ENCODE peak calls at places on chromosomes 4 and X, in nine cellular contexts. One of them, this sample, is unnamed.
A peak's percentile ranks its signal among the peaks of the same experiment; 100 is the strongest.

GRCh38 chr4:81084624-81085023 is 54.1 kb downstream of the BMP3 start:
- DNase-seq in activated gamma-delta T cell treated with Interleukin-2 at 50 U/mL for 16 hours: no peak
- DNase-seq in Daoy: no peak
- DNase-seq in T follicular helper cell: no peak
- DNase-seq in A549: no peak
- DNase-seq in M059J: no peak
- DNase-seq in sciatic nerve: no peak
- DNase-seq in AG09309: no peak
- DNase-seq in gastrocnemius medialis: no peak
- DNase-seq in this sample: no peak

GRCh38 chr4:122783301-122784215 is 43.1 kb upstream of the FGF2 start:
- DNase-seq in activated gamma-delta T cell treated with Interleukin-2 at 50 U/mL for 16 hours: no peak
- DNase-seq in sciatic nerve: no peak
- DNase-seq in M059J: peak; percentile 96
- DNase-seq in A549: peak; percentile 76
- DNase-seq in Daoy: peak; percentile 80
- DNase-seq in AG09309: peak; percentile 90
- DNase-seq in T follicular helper cell: no peak
- DNase-seq in gastrocnemius medialis: peak; percentile 23
- DNase-seq in this sample: peak; percentile 1

GRCh38 chrX:69568828-69569227 is 47.1 kb upstream of the EDA start:
- DNase-seq in AG09309: no peak
- DNase-seq in A549: no peak
- DNase-seq in M059J: no peak
- DNase-seq in sciatic nerve: no peak
- DNase-seq in T follicular helper cell: no peak
- DNase-seq in activated gamma-delta T cell treated with Interleukin-2 at 50 U/mL for 16 hours: no peak
- DNase-seq in Daoy: no peak
- DNase-seq in gastrocnemius medialis: no peak
- DNase-seq in this sample: no peak

GRCh38 chrX:103183912-103184311 is 31.0 kb upstream of the BEX4 start:
- DNase-seq in AG09309: no peak
- DNase-seq in Daoy: no peak
- DNase-seq in activated gamma-delta T cell treated with Interleukin-2 at 50 U/mL for 16 hours: no peak
- DNase-seq in T follicular helper cell: no peak
- DNase-seq in sciatic nerve: no peak
- DNase-seq in A549: no peak
- DNase-seq in gastrocnemius medialis: no peak
- DNase-seq in M059J: no peak
- DNase-seq in this sample: no peak

GRCh38 chr4:101366331-101366730 is 19.0 kb upstream of the PPP3CA start:
- DNase-seq in Daoy: no peak
- DNase-seq in sciatic nerve: no peak
- DNase-seq in AG09309: no peak
- DNase-seq in A549: no peak
- DNase-seq in T follicular helper cell: no peak
- DNase-seq in gastrocnemius medialis: no peak
- DNase-seq in M059J: no peak
- DNase-seq in activated gamma-delta T cell treated with Interleukin-2 at 50 U/mL for 16 hours: no peak
- DNase-seq in this sample: no peak

GRCh38 chr4:7650606-7651400 is 216.1 kb upstream of the PSAPL1 start:
- DNase-seq in M059J: peak; percentile 58
- DNase-seq in AG09309: no peak
- DNase-seq in sciatic nerve: no peak
- DNase-seq in Daoy: peak; percentile 84
- DNase-seq in A549: no peak
- DNase-seq in activated gamma-delta T cell treated with Interleukin-2 at 50 U/mL for 16 hours: no peak
- DNase-seq in T follicular helper cell: no peak
- DNase-seq in gastrocnemius medialis: no peak
- DNase-seq in this sample: no peak

GRCh38 chr4:8544282-8544681 is 35.9 kb upstream of the GPR78 start:
- DNase-seq in AG09309: no peak
- DNase-seq in gastrocnemius medialis: no peak
- DNase-seq in activated gamma-delta T cell treated with Interleukin-2 at 50 U/mL for 16 hours: no peak
- DNase-seq in Daoy: no peak
- DNase-seq in A549: no peak
- DNase-seq in M059J: no peak
- DNase-seq in sciatic nerve: no peak
- DNase-seq in T follicular helper cell: no peak
- DNase-seq in this sample: no peak

GRCh38 chrX:84340981-84341380 is 153.0 kb upstream of the RPS6KA6 start:
- DNase-seq in gastrocnemius medialis: no peak
- DNase-seq in Daoy: no peak
- DNase-seq in A549: no peak
- DNase-seq in activated gamma-delta T cell treated with Interleukin-2 at 50 U/mL for 16 hours: no peak
- DNase-seq in sciatic nerve: no peak
- DNase-seq in AG09309: no peak
- DNase-seq in T follicular helper cell: no peak
- DNase-seq in M059J: peak; percentile 15
- DNase-seq in this sample: no peak

GRCh38 chr4:173199553-173199952 is 30.9 kb downstream of the GALNT7 start:
- DNase-seq in M059J: no peak
- DNase-seq in AG09309: no peak
- DNase-seq in T follicular helper cell: no peak
- DNase-seq in A549: no peak
- DNase-seq in sciatic nerve: no peak
- DNase-seq in Daoy: no peak
- DNase-seq in gastrocnemius medialis: no peak
- DNase-seq in activated gamma-delta T cell treated with Interleukin-2 at 50 U/mL for 16 hours: no peak
- DNase-seq in this sample: no peak

GRCh38 chr4:4439782-4440181 is 52.9 kb downstream of the NSG1 start:
- DNase-seq in AG09309: no peak
- DNase-seq in Daoy: no peak
- DNase-seq in gastrocnemius medialis: no peak
- DNase-seq in sciatic nerve: no peak
- DNase-seq in M059J: peak; percentile 6
- DNase-seq in T follicular helper cell: no peak
- DNase-seq in activated gamma-delta T cell treated with Interleukin-2 at 50 U/mL for 16 hours: no peak
- DNase-seq in A549: no peak
- DNase-seq in this sample: no peak

GRCh38 chrX:10197597-10198210 is 40.9 kb downstream of the CLCN4 start:
- DNase-seq in AG09309: no peak
- DNase-seq in A549: no peak
- DNase-seq in M059J: peak; percentile 12
- DNase-seq in T follicular helper cell: no peak
- DNase-seq in gastrocnemius medialis: no peak
- DNase-seq in Daoy: no peak
- DNase-seq in sciatic nerve: no peak
- DNase-seq in activated gamma-delta T cell treated with Interleukin-2 at 50 U/mL for 16 hours: no peak
- DNase-seq in this sample: no peak

GRCh38 chr4:170801771-170802170 is 712.0 kb upstream of the AADAT start:
- DNase-seq in sciatic nerve: no peak
- DNase-seq in A549: no peak
- DNase-seq in T follicular helper cell: no peak
- DNase-seq in Daoy: no peak
- DNase-seq in AG09309: no peak
- DNase-seq in activated gamma-delta T cell treated with Interleukin-2 at 50 U/mL for 16 hours: no peak
- DNase-seq in M059J: no peak
- DNase-seq in gastrocnemius medialis: no peak
- DNase-seq in this sample: no peak

GRCh38 chrX:15207994-15208393 is 61.9 kb downstream of the ASB9 start:
- DNase-seq in T follicular helper cell: no peak
- DNase-seq in M059J: no peak
- DNase-seq in activated gamma-delta T cell treated with Interleukin-2 at 50 U/mL for 16 hours: no peak
- DNase-seq in sciatic nerve: no peak
- DNase-seq in Daoy: no peak
- DNase-seq in gastrocnemius medialis: no peak
- DNase-seq in A549: no peak
- DNase-seq in AG09309: no peak
- DNase-seq in this sample: no peak

GRCh38 chrX:105307762-105308161 is 87.3 kb upstream of the TEX13A start:
- DNase-seq in activated gamma-delta T cell treated with Interleukin-2 at 50 U/mL for 16 hours: no peak
- DNase-seq in Daoy: no peak
- DNase-seq in T follicular helper cell: no peak
- DNase-seq in M059J: no peak
- DNase-seq in AG09309: no peak
- DNase-seq in sciatic nerve: no peak
- DNase-seq in A549: no peak
- DNase-seq in gastrocnemius medialis: no peak
- DNase-seq in this sample: no peak

GRCh38 chr4:97548943-97549583 is 594.2 kb downstream of the STPG2 start:
- DNase-seq in sciatic nerve: no peak
- DNase-seq in Daoy: no peak
- DNase-seq in M059J: no peak
- DNase-seq in gastrocnemius medialis: no peak
- DNase-seq in T follicular helper cell: no peak
- DNase-seq in A549: no peak
- DNase-seq in activated gamma-delta T cell treated with Interleukin-2 at 50 U/mL for 16 hours: no peak
- DNase-seq in AG09309: no peak
- DNase-seq in this sample: no peak

GRCh38 chr4:150316332-150317205 is 238.3 kb downstream of the DCLK2 start:
- DNase-seq in T follicular helper cell: no peak
- DNase-seq in sciatic nerve: no peak
- DNase-seq in A549: no peak
- DNase-seq in gastrocnemius medialis: no peak
- DNase-seq in Daoy: no peak
- DNase-seq in activated gamma-delta T cell treated with Interleukin-2 at 50 U/mL for 16 hours: no peak
- DNase-seq in AG09309: no peak
- DNase-seq in M059J: no peak
- DNase-seq in this sample: no peak

GRCh38 chr4:16794816-16795445 is 103.5 kb downstream of the LDB2 start:
- DNase-seq in gastrocnemius medialis: peak; percentile 10
- DNase-seq in AG09309: peak; percentile 21
- DNase-seq in sciatic nerve: peak; percentile 72
- DNase-seq in A549: no peak
- DNase-seq in T follicular helper cell: no peak
- DNase-seq in M059J: peak; percentile 69
- DNase-seq in activated gamma-delta T cell treated with Interleukin-2 at 50 U/mL for 16 hours: peak; percentile 28
- DNase-seq in Daoy: peak; percentile 7
- DNase-seq in this sample: no peak

GRCh38 chr4:83240379-83240875 is 44.2 kb downstream of the COQ2 start:
- DNase-seq in T follicular helper cell: no peak
- DNase-seq in sciatic nerve: no peak
- DNase-seq in A549: no peak
- DNase-seq in AG09309: no peak
- DNase-seq in gastrocnemius medialis: no peak
- DNase-seq in M059J: no peak
- DNase-seq in activated gamma-delta T cell treated with Interleukin-2 at 50 U/mL for 16 hours: no peak
- DNase-seq in Daoy: no peak
- DNase-seq in this sample: no peak

GRCh38 chrX:32825009-32825408 is 386.3 kb downstream of the DMD start:
- DNase-seq in gastrocnemius medialis: no peak
- DNase-seq in AG09309: no peak
- DNase-seq in Daoy: no peak
- DNase-seq in activated gamma-delta T cell treated with Interleukin-2 at 50 U/mL for 16 hours: no peak
- DNase-seq in M059J: no peak
- DNase-seq in sciatic nerve: no peak
- DNase-seq in A549: no peak
- DNase-seq in T follicular helper cell: no peak
- DNase-seq in this sample: no peak

GRCh38 chr4:22488136-22488535 is 27.7 kb downstream of the ADGRA3 start:
- DNase-seq in M059J: no peak
- DNase-seq in Daoy: no peak
- DNase-seq in activated gamma-delta T cell treated with Interleukin-2 at 50 U/mL for 16 hours: no peak
- DNase-seq in AG09309: no peak
- DNase-seq in A549: no peak
- DNase-seq in gastrocnemius medialis: no peak
- DNase-seq in T follicular helper cell: no peak
- DNase-seq in sciatic nerve: no peak
- DNase-seq in this sample: no peak

GRCh38 chr4:76546282-76547166 is 111.5 kb downstream of the SHROOM3 start:
- DNase-seq in activated gamma-delta T cell treated with Interleukin-2 at 50 U/mL for 16 hours: no peak
- DNase-seq in AG09309: peak; percentile 88
- DNase-seq in M059J: peak; percentile 88
- DNase-seq in T follicular helper cell: no peak
- DNase-seq in sciatic nerve: no peak
- DNase-seq in A549: no peak
- DNase-seq in gastrocnemius medialis: no peak
- DNase-seq in Daoy: peak; percentile 69
- DNase-seq in this sample: no peak

GRCh38 chr4:100555791-100556190 is 38.0 kb upstream of the EMCN start:
- DNase-seq in M059J: no peak
- DNase-seq in T follicular helper cell: no peak
- DNase-seq in gastrocnemius medialis: no peak
- DNase-seq in AG09309: no peak
- DNase-seq in A549: no peak
- DNase-seq in sciatic nerve: no peak
- DNase-seq in activated gamma-delta T cell treated with Interleukin-2 at 50 U/mL for 16 hours: no peak
- DNase-seq in Daoy: no peak
- DNase-seq in this sample: no peak

GRCh38 chr4:123233409-123233808 is 163.2 kb upstream of the SPRY1 start:
- DNase-seq in AG09309: no peak
- DNase-seq in gastrocnemius medialis: no peak
- DNase-seq in T follicular helper cell: no peak
- DNase-seq in sciatic nerve: no peak
- DNase-seq in M059J: no peak
- DNase-seq in Daoy: no peak
- DNase-seq in activated gamma-delta T cell treated with Interleukin-2 at 50 U/mL for 16 hours: no peak
- DNase-seq in A549: no peak
- DNase-seq in this sample: no peak

This sample was measured in GOT3.